ENCODE peak calls at places on chromosomes 5 and 9, in seven cellular contexts. V, K, W, D, R, Y and S are unnamed samples.

GRCh38 chr5:73254634-73255033 is 81.6 kb downstream of the TMEM174 start:
- DNase-seq in V (no peak), K (no peak), W (no peak), D (no peak), R (no peak), Y (no peak), S (no peak)

GRCh38 chr5:9852686-9853085 is 222.5 kb upstream of the TAS2R1 start:
- DNase-seq in V (peak), K (no peak), W (no peak), D (no peak), R (no peak), Y (no peak), S (peak)

GRCh38 chr9:114097613-114098020 is 1.5 kb downstream of the KIF12 start:
- DNase-seq in V (peak), K (no peak), W (no peak), D (no peak), R (no peak), Y (peak), S (peak)

GRCh38 chr5:67896312-67896985 is 319.1 kb upstream of the PIK3R1 start:
- DNase-seq in V (no peak), K (no peak), W (no peak), D (peak), R (no peak), Y (no peak), S (no peak)

GRCh38 chr5:134451618-134452505 is 40.2 kb upstream of the CDKN2AIPNL start:
- DNase-seq in V (peak), K (no peak), W (no peak), D (no peak), R (peak), Y (peak), S (peak)

GRCh38 chr5:126658526-126658925 is 57.8 kb downstream of the PHAX start:
- DNase-seq in V (no peak), K (no peak), W (no peak), D (no peak), R (no peak), Y (no peak), S (no peak)

GRCh38 chr5:65855758-65856157 is 70.6 kb upstream of the ERBIN start:
- DNase-seq in V (no peak), K (no peak), W (no peak), D (no peak), R (no peak), Y (no peak), S (peak)

GRCh38 chr5:174412374-174412773 is 312.0 kb upstream of the MSX2 start:
- DNase-seq in V (no peak), K (no peak), W (no peak), D (no peak), R (no peak), Y (no peak), S (peak)

GRCh38 chr9:93316726-93317494 is 133.0 kb downstream of the WNK2 start:
- DNase-seq in V (no peak), K (no peak), W (no peak), D (no peak), R (no peak), Y (no peak), S (no peak)

GRCh38 chr9:124934290-124934689 is 6.6 kb downstream of the GOLGA1 start:
- DNase-seq in V (peak), K (no peak), W (no peak), D (peak), R (no peak), Y (peak), S (peak)

GRCh38 chr5:81425569-81425968 is 31.6 kb upstream of the ACOT12 start:
- DNase-seq in V (peak), K (no peak), W (no peak), D (peak), R (no peak), Y (peak), S (peak)

GRCh38 chr5:14830210-14831005 is 41.2 kb downstream of the ANKH start:
- DNase-seq in V (peak), K (no peak), W (no peak), D (no peak), R (no peak), Y (no peak), S (peak)

GRCh38 chr5:16987776-16988175 is 51.7 kb upstream of the MYO10 start:
- DNase-seq in V (no peak), K (no peak), W (no peak), D (no peak), R (no peak), Y (peak), S (no peak)